ENCODE peak calls at places on chromosomes 6 and 20, in four cellular contexts. V is cardiac fibroblast; T is aorta; A is CD4-positive, alpha-beta T cell. Q is an unnamed sample.

GRCh38 chr6:31453259-31453658 is 44.7 kb upstream of the MICB start:
- DNase-seq in V (peak), T (no peak), A (no peak), Q (no peak)

GRCh38 chr6:33018904-33019303 is 9.5 kb upstream of the HLA-DOA start:
- DNase-seq in V (peak), T (no peak), A (no peak), Q (no peak)

GRCh38 chr6:70819715-70820114 is 137.1 kb downstream of the B3GAT2 start:
- DNase-seq in V (peak), T (no peak), A (no peak), Q (no peak)

GRCh38 chr6:81857812-81858211 is 105.3 kb upstream of the TENT5A start:
- DNase-seq in V (peak), T (no peak), A (no peak), Q (no peak)

GRCh38 chr20:1995531-1996310 is 1.9 kb upstream of the PDYN start:
- DNase-seq in V (no peak), T (no peak), A (no peak), Q (no peak)

GRCh38 chr20:37270586-37271420 is 9.2 kb upstream of the GHRH start:
- DNase-seq in V (peak), T (peak), A (no peak), Q (no peak)

GRCh38 chr20:36434383-36434782 is 106.9 kb upstream of the MYL9 start:
- DNase-seq in V (no peak), T (no peak), A (no peak), Q (no peak)

GRCh38 chr20:8144282-8145245 is 12.5 kb downstream of the PLCB1 start:
- DNase-seq in V (peak), T (no peak), A (no peak), Q (no peak)

GRCh38 chr6:52157301-52157930 is 28.8 kb upstream of the IL17A start:
- DNase-seq in V (peak), T (no peak), A (no peak), Q (no peak)

GRCh38 chr6:166325383-166326042 is 16.8 kb downstream of the SFT2D1 start:
- DNase-seq in V (no peak), T (no peak), A (no peak), Q (no peak)

GRCh38 chr6:132354517-132355167 is 46.6 kb downstream of the MOXD1 start:
- DNase-seq in V (peak), T (no peak), A (peak), Q (peak)

GRCh38 chr6:137681445-137682009 is 185.5 kb upstream of the TNFAIP3 start:
- DNase-seq in V (no peak), T (no peak), A (no peak), Q (no peak)

Q was measured in T follicular helper cell.